ENCODE peak calls at places on chromosome 17, in six cellular contexts. One of them, this sample, is unnamed.
A peak's percentile ranks its signal among the peaks of the same experiment; 100 is the strongest.

GRCh38 chr17:58577696-58578095 is 63.3 kb upstream of the MTMR4 start:
- DNase-seq in fibroblast of lung: peak; percentile 51
- DNase-seq in K562: peak; percentile 78
- DNase-seq in IMR-90: peak; percentile 36
- DNase-seq in endodermal cell: peak; percentile 86
- DNase-seq in H9: peak; percentile 64
- DNase-seq in this sample: no peak

GRCh38 chr17:76682306-76682705 is 28.5 kb downstream of the MXRA7 start:
- DNase-seq in K562: peak; percentile 54
- DNase-seq in endodermal cell: no peak
- DNase-seq in H9: no peak
- DNase-seq in fibroblast of lung: peak; percentile 75
- DNase-seq in IMR-90: no peak
- DNase-seq in this sample: no peak

GRCh38 chr17:37465058-37465616 is 24.6 kb upstream of the DUSP14 start:
- DNase-seq in endodermal cell: no peak
- DNase-seq in fibroblast of lung: peak; percentile 37
- DNase-seq in K562: no peak
- DNase-seq in IMR-90: peak; percentile 72
- DNase-seq in H9: no peak
- DNase-seq in this sample: no peak

GRCh38 chr17:66441012-66441703 is 138.7 kb downstream of the PRKCA start:
- DNase-seq in K562: no peak
- DNase-seq in H9: no peak
- DNase-seq in IMR-90: no peak
- DNase-seq in endodermal cell: no peak
- DNase-seq in fibroblast of lung: no peak
- DNase-seq in this sample: peak; percentile 78

GRCh38 chr17:50268632-50269287 is 5.5 kb upstream of the TMEM92 start:
- DNase-seq in fibroblast of lung: peak; percentile 36
- DNase-seq in K562: no peak
- DNase-seq in H9: peak; percentile 26
- DNase-seq in IMR-90: peak; percentile 51
- DNase-seq in endodermal cell: peak; percentile 58
- DNase-seq in this sample: no peak

GRCh38 chr17:48011405-48012150 is 26.0 kb downstream of the COPZ2 start:
- DNase-seq in IMR-90: peak; percentile 25
- DNase-seq in endodermal cell: peak; percentile 85
- DNase-seq in H9: peak; percentile 79
- DNase-seq in fibroblast of lung: peak; percentile 33
- DNase-seq in K562: peak; percentile 81
- DNase-seq in this sample: no peak

GRCh38 chr17:43020789-43021738 is 1.1 kb downstream of the VAT1 start:
- DNase-seq in IMR-90: peak; percentile 50
- DNase-seq in endodermal cell: peak; percentile 89
- DNase-seq in fibroblast of lung: peak; percentile 58
- DNase-seq in H9: peak; percentile 82
- DNase-seq in K562: peak; percentile 94
- DNase-seq in this sample: no peak

GRCh38 chr17:79473836-79474204 is 137.0 kb downstream of the RBFOX3 start:
- DNase-seq in IMR-90: no peak
- DNase-seq in H9: no peak
- DNase-seq in endodermal cell: no peak
- DNase-seq in K562: no peak
- DNase-seq in fibroblast of lung: no peak
- DNase-seq in this sample: no peak

GRCh38 chr17:81908793-81909192 is 2.4 kb downstream of the PCYT2 start:
- DNase-seq in fibroblast of lung: no peak
- DNase-seq in H9: no peak
- DNase-seq in endodermal cell: no peak
- DNase-seq in IMR-90: no peak
- DNase-seq in K562: no peak
- DNase-seq in this sample: no peak
- H3K9ac ChIP-seq in fibroblast of lung: no peak overlapping the region
- H3K9ac ChIP-seq in H9: no peak overlapping the region
- H3K9ac ChIP-seq in endodermal cell: no peak overlapping the region
- H3K9ac ChIP-seq in IMR-90: no peak overlapping the region
- H3K9ac ChIP-seq in K562: no peak overlapping the region
- H3K9ac ChIP-seq in this sample: no peak overlapping the region

GRCh38 chr17:39151680-39152058 is 232 bp upstream of the PLXDC1 start:
- DNase-seq in endodermal cell: peak; percentile 79
- DNase-seq in H9: no peak
- DNase-seq in fibroblast of lung: no peak
- DNase-seq in IMR-90: no peak
- DNase-seq in K562: no peak
- DNase-seq in this sample: no peak

GRCh38 chr17:39155654-39156053 is 4.2 kb upstream of the PLXDC1 start:
- DNase-seq in endodermal cell: no peak
- DNase-seq in K562: no peak
- DNase-seq in fibroblast of lung: no peak
- DNase-seq in H9: no peak
- DNase-seq in IMR-90: no peak
- DNase-seq in this sample: no peak

GRCh38 chr17:39152134-39152884 is 872 bp upstream of the PLXDC1 start:
- DNase-seq in IMR-90: no peak
- DNase-seq in K562: no peak
- DNase-seq in fibroblast of lung: no peak
- DNase-seq in endodermal cell: peak; percentile 88
- DNase-seq in H9: no peak
- DNase-seq in this sample: no peak

GRCh38 chr17:39150795-39151679 is at the start of gene PLXDC1:
- DNase-seq in K562: no peak
- DNase-seq in endodermal cell: peak; percentile 79
- DNase-seq in IMR-90: no peak
- DNase-seq in H9: no peak
- DNase-seq in fibroblast of lung: no peak
- DNase-seq in this sample: no peak

GRCh38 chr17:39153541-39154111 is 2.2 kb upstream of the PLXDC1 start:
- DNase-seq in endodermal cell: peak; percentile 98
- DNase-seq in IMR-90: peak; percentile 88
- DNase-seq in fibroblast of lung: peak; percentile 91
- DNase-seq in K562: peak; percentile 87
- DNase-seq in H9: peak; percentile 92
- DNase-seq in this sample: peak; percentile 66
- H3K9ac ChIP-seq in endodermal cell: peak overlapping the region; percentile 62
- H3K9ac ChIP-seq in IMR-90: peak overlapping the region; percentile 48
- H3K9ac ChIP-seq in fibroblast of lung: peak overlapping the region; percentile 59
- H3K9ac ChIP-seq in K562: peak overlapping the region; percentile 84
- H3K9ac ChIP-seq in H9: peak overlapping the region; percentile 48
- H3K9ac ChIP-seq in this sample: peak overlapping the region; percentile 81

GRCh38 chr17:53721101-53721500 is 101.6 kb upstream of the KIF2B start:
- DNase-seq in fibroblast of lung: peak; percentile 8
- DNase-seq in IMR-90: peak; percentile 16
- DNase-seq in endodermal cell: no peak
- DNase-seq in K562: no peak
- DNase-seq in H9: no peak
- DNase-seq in this sample: no peak
- H3K9ac ChIP-seq in fibroblast of lung: no peak overlapping the region
- H3K9ac ChIP-seq in IMR-90: no peak overlapping the region
- H3K9ac ChIP-seq in endodermal cell: no peak overlapping the region
- H3K9ac ChIP-seq in K562: no peak overlapping the region
- H3K9ac ChIP-seq in H9: no peak overlapping the region
- H3K9ac ChIP-seq in this sample: no peak overlapping the region

GRCh38 chr17:7577327-7578199 is 1.9 kb upstream of the CD68 start:
- DNase-seq in fibroblast of lung: no peak
- DNase-seq in K562: no peak
- DNase-seq in H9: no peak
- DNase-seq in IMR-90: no peak
- DNase-seq in endodermal cell: peak; percentile 58
- DNase-seq in this sample: no peak

GRCh38 chr17:7582401-7583252 is 1.0 kb upstream of the MPDU1 start:
- DNase-seq in H9: peak; percentile 46
- DNase-seq in IMR-90: no peak
- DNase-seq in endodermal cell: peak; percentile 57
- DNase-seq in fibroblast of lung: no peak
- DNase-seq in K562: no peak
- DNase-seq in this sample: no peak

GRCh38 chr17:7579001-7579838 is at the start of gene CD68:
- DNase-seq in K562: peak; percentile 83
- DNase-seq in H9: peak; percentile 89
- DNase-seq in endodermal cell: peak; percentile 90
- DNase-seq in IMR-90: peak; percentile 91
- DNase-seq in fibroblast of lung: peak; percentile 92
- DNase-seq in this sample: no peak

GRCh38 chr17:7580631-7581554 is 1.5 kb downstream of the CD68 start:
- DNase-seq in endodermal cell: peak; percentile 66
- DNase-seq in H9: peak; percentile 42
- DNase-seq in K562: peak; percentile 73
- DNase-seq in IMR-90: no peak
- DNase-seq in fibroblast of lung: no peak
- DNase-seq in this sample: no peak

GRCh38 chr17:7579839-7580630 is 597 bp downstream of the CD68 start:
- DNase-seq in H9: no peak
- DNase-seq in K562: no peak
- DNase-seq in fibroblast of lung: no peak
- DNase-seq in endodermal cell: no peak
- DNase-seq in IMR-90: no peak
- DNase-seq in this sample: no peak
- H3K9ac ChIP-seq in H9: no peak overlapping the region
- H3K9ac ChIP-seq in K562: peak overlapping the region; percentile 74
- H3K9ac ChIP-seq in fibroblast of lung: no peak overlapping the region
- H3K9ac ChIP-seq in endodermal cell: no peak overlapping the region
- H3K9ac ChIP-seq in IMR-90: peak overlapping the region; percentile 8
- H3K9ac ChIP-seq in this sample: peak overlapping the region; percentile 55

DNA sequence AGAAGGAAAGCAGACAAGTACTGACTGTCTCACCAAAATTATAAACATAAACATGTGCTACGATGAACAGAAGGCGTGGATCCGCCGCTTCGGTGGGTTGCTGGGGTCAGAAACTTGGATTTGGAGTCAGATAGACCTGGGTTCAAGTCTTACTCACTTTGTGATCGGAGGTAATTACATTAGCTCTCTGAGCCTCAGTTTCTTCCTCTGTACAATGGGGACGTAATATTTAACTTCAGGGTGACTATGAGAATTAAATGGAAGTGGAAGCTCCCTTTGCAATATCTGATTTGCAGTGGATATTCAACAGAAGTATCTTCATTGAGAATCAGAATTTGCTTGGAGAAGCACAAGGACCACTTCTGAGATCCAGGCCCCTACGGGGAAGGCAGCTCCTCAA is 6.2 kb downstream of the RHBDL3 start:
- DNase-seq in fibroblast of lung: no peak
- DNase-seq in endodermal cell: no peak
- DNase-seq in H9: no peak
- DNase-seq in IMR-90: no peak
- DNase-seq in K562: no peak
- DNase-seq in this sample: no peak
- H3K9ac ChIP-seq in fibroblast of lung: no peak overlapping the region
- H3K9ac ChIP-seq in endodermal cell: no peak overlapping the region
- H3K9ac ChIP-seq in H9: no peak overlapping the region
- H3K9ac ChIP-seq in IMR-90: no peak overlapping the region
- H3K9ac ChIP-seq in K562: no peak overlapping the region
- H3K9ac ChIP-seq in this sample: no peak overlapping the region

GRCh38 chr17:17580662-17581470 is 10.6 kb downstream of the PEMT start:
- DNase-seq in H9: no peak
- DNase-seq in endodermal cell: no peak
- DNase-seq in fibroblast of lung: peak; percentile 44
- DNase-seq in IMR-90: peak; percentile 27
- DNase-seq in K562: no peak
- DNase-seq in this sample: no peak
- H3K9ac ChIP-seq in H9: no peak overlapping the region
- H3K9ac ChIP-seq in endodermal cell: no peak overlapping the region
- H3K9ac ChIP-seq in fibroblast of lung: no peak overlapping the region
- H3K9ac ChIP-seq in IMR-90: no peak overlapping the region
- H3K9ac ChIP-seq in K562: no peak overlapping the region
- H3K9ac ChIP-seq in this sample: no peak overlapping the region

DNA sequence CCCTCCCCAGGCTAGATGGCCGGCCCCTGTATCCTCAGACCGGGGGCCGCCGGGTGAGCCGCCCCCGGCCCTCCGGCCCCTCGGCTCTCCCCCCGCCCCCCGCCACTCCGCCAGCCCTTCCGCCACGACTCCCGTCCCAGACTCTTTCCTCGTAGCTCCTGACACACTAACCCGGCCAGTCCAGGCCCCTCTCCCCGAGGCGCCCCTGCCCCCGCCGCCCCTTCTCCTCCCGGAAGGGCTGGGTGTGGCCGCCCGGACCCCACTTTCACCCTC is 5.6 kb upstream of the TLCD2 start:
- DNase-seq in H9: no peak
- DNase-seq in K562: no peak
- DNase-seq in fibroblast of lung: no peak
- DNase-seq in IMR-90: no peak
- DNase-seq in endodermal cell: no peak
- DNase-seq in this sample: no peak
- H3K9ac ChIP-seq in H9: no peak overlapping the region
- H3K9ac ChIP-seq in K562: peak overlapping the region; percentile 70
- H3K9ac ChIP-seq in fibroblast of lung: peak overlapping the region; percentile 99
- H3K9ac ChIP-seq in IMR-90: peak overlapping the region; percentile 92
- H3K9ac ChIP-seq in endodermal cell: peak overlapping the region; percentile 78
- H3K9ac ChIP-seq in this sample: peak overlapping the region; percentile 86

GRCh38 chr17:64091116-64091515 is 38.8 kb downstream of the ERN1 start:
- DNase-seq in H9: no peak
- DNase-seq in fibroblast of lung: no peak
- DNase-seq in IMR-90: peak; percentile 61
- DNase-seq in K562: no peak
- DNase-seq in endodermal cell: no peak
- DNase-seq in this sample: no peak

GRCh38 chr17:64092111-64092510 is 37.8 kb downstream of the ERN1 start:
- DNase-seq in fibroblast of lung: no peak
- DNase-seq in K562: no peak
- DNase-seq in IMR-90: no peak
- DNase-seq in H9: no peak
- DNase-seq in endodermal cell: no peak
- DNase-seq in this sample: no peak

GRCh38 chr17:64091571-64091970 is 38.4 kb downstream of the ERN1 start:
- DNase-seq in fibroblast of lung: no peak
- DNase-seq in H9: no peak
- DNase-seq in IMR-90: no peak
- DNase-seq in K562: no peak
- DNase-seq in endodermal cell: no peak
- DNase-seq in this sample: no peak

GRCh38 chr17:64087252-64088005 is 42.5 kb downstream of the ERN1 start:
- DNase-seq in fibroblast of lung: no peak
- DNase-seq in H9: no peak
- DNase-seq in endodermal cell: no peak
- DNase-seq in K562: no peak
- DNase-seq in IMR-90: no peak
- DNase-seq in this sample: no peak

GRCh38 chr17:64090144-64090543 is 39.8 kb downstream of the ERN1 start:
- DNase-seq in fibroblast of lung: no peak
- DNase-seq in H9: no peak
- DNase-seq in IMR-90: no peak
- DNase-seq in endodermal cell: no peak
- DNase-seq in K562: no peak
- DNase-seq in this sample: no peak
- H3K9ac ChIP-seq in fibroblast of lung: no peak overlapping the region
- H3K9ac ChIP-seq in H9: no peak overlapping the region
- H3K9ac ChIP-seq in IMR-90: no peak overlapping the region
- H3K9ac ChIP-seq in endodermal cell: no peak overlapping the region
- H3K9ac ChIP-seq in K562: no peak overlapping the region
- H3K9ac ChIP-seq in this sample: no peak overlapping the region

GRCh38 chr17:70107441-70107840 is 32.4 kb downstream of the KCNJ16 start:
- DNase-seq in K562: no peak
- DNase-seq in endodermal cell: no peak
- DNase-seq in H9: no peak
- DNase-seq in IMR-90: no peak
- DNase-seq in fibroblast of lung: no peak
- DNase-seq in this sample: no peak
- H3K9ac ChIP-seq in K562: no peak overlapping the region
- H3K9ac ChIP-seq in endodermal cell: no peak overlapping the region
- H3K9ac ChIP-seq in H9: no peak overlapping the region
- H3K9ac ChIP-seq in IMR-90: no peak overlapping the region
- H3K9ac ChIP-seq in fibroblast of lung: no peak overlapping the region
- H3K9ac ChIP-seq in this sample: no peak overlapping the region